ENCODE peak calls at places on chromosomes 7 and 10, in ten cellular contexts. One of them, this sample, is unnamed.

GRCh38 chr10:110499796-110500514 is 2.2 kb downstream of the DUSP5 start:
- DNase-seq in GM12878: no peak
- DNase-seq in SK-N-SH: no peak
- DNase-seq in transverse colon: no peak
- DNase-seq in A549: no peak
- DNase-seq in ovary: no peak
- DNase-seq in sigmoid colon: no peak
- DNase-seq in H1: no peak
- DNase-seq in upper lobe of left lung: no peak
- DNase-seq in tibial nerve: no peak
- DNase-seq in this sample: no peak

GRCh38 chr7:42549866-42550485 is 313.0 kb upstream of the GLI3 start:
- DNase-seq in H1: no peak
- DNase-seq in ovary: no peak
- DNase-seq in upper lobe of left lung: no peak
- DNase-seq in transverse colon: no peak
- DNase-seq in GM12878: no peak
- DNase-seq in sigmoid colon: no peak
- DNase-seq in tibial nerve: no peak
- DNase-seq in A549: no peak
- DNase-seq in SK-N-SH: no peak
- DNase-seq in this sample: no peak

GRCh38 chr7:1884583-1885350 is 214.7 kb downstream of the ELFN1 start:
- DNase-seq in A549: no peak
- DNase-seq in tibial nerve: no peak
- DNase-seq in ovary: no peak
- DNase-seq in H1: no peak
- DNase-seq in SK-N-SH: no peak
- DNase-seq in sigmoid colon: no peak
- DNase-seq in upper lobe of left lung: peak; percentile 75
- DNase-seq in GM12878: no peak
- DNase-seq in transverse colon: no peak
- DNase-seq in this sample: no peak

GRCh38 chr7:94336009-94336408 is 58.7 kb upstream of the COL1A2 start:
- DNase-seq in ovary: no peak
- DNase-seq in transverse colon: no peak
- DNase-seq in sigmoid colon: no peak
- DNase-seq in A549: no peak
- DNase-seq in H1: no peak
- DNase-seq in upper lobe of left lung: no peak
- DNase-seq in SK-N-SH: no peak
- DNase-seq in tibial nerve: no peak
- DNase-seq in GM12878: no peak
- DNase-seq in this sample: no peak

GRCh38 chr10:49605939-49606509 is 4.1 kb upstream of the SLC18A3 start:
- DNase-seq in SK-N-SH: no peak
- DNase-seq in transverse colon: no peak
- DNase-seq in ovary: no peak
- DNase-seq in GM12878: no peak
- DNase-seq in tibial nerve: no peak
- DNase-seq in sigmoid colon: no peak
- DNase-seq in upper lobe of left lung: no peak
- DNase-seq in H1: no peak
- DNase-seq in A549: no peak
- DNase-seq in this sample: no peak

GRCh38 chr10:34113504-34114225 is 701.4 kb downstream of the PARD3 start:
- DNase-seq in upper lobe of left lung: no peak
- DNase-seq in A549: no peak
- DNase-seq in H1: peak; percentile 63
- DNase-seq in SK-N-SH: no peak
- DNase-seq in tibial nerve: no peak
- DNase-seq in sigmoid colon: no peak
- DNase-seq in transverse colon: no peak
- DNase-seq in GM12878: no peak
- DNase-seq in ovary: no peak
- DNase-seq in this sample: no peak

GRCh38 chr7:27239780-27240731 is 2.5 kb upstream of the EVX1 start:
- DNase-seq in A549: no peak
- DNase-seq in tibial nerve: no peak
- DNase-seq in SK-N-SH: no peak
- DNase-seq in sigmoid colon: no peak
- DNase-seq in H1: peak; percentile 57
- DNase-seq in ovary: no peak
- DNase-seq in upper lobe of left lung: no peak
- DNase-seq in transverse colon: no peak
- DNase-seq in GM12878: no peak
- DNase-seq in this sample: no peak

GRCh38 chr7:158281441-158281840 is 306.2 kb downstream of the PTPRN2 start:
- DNase-seq in transverse colon: no peak
- DNase-seq in ovary: peak; percentile 9
- DNase-seq in tibial nerve: no peak
- DNase-seq in GM12878: no peak
- DNase-seq in H1: no peak
- DNase-seq in upper lobe of left lung: peak; percentile 51
- DNase-seq in SK-N-SH: peak; percentile 17
- DNase-seq in A549: no peak
- DNase-seq in sigmoid colon: peak; percentile 49
- DNase-seq in this sample: peak; percentile 14

GRCh38 chr10:11587860-11588259 is 23.6 kb downstream of the USP6NL start:
- DNase-seq in H1: no peak
- DNase-seq in upper lobe of left lung: no peak
- DNase-seq in A549: no peak
- DNase-seq in GM12878: no peak
- DNase-seq in transverse colon: no peak
- DNase-seq in tibial nerve: no peak
- DNase-seq in ovary: no peak
- DNase-seq in SK-N-SH: no peak
- DNase-seq in sigmoid colon: no peak
- DNase-seq in this sample: no peak

GRCh38 chr10:7625836-7626235 is 40.9 kb downstream of the ITIH5 start:
- DNase-seq in H1: no peak
- DNase-seq in GM12878: no peak
- DNase-seq in sigmoid colon: peak; percentile 95
- DNase-seq in A549: no peak
- DNase-seq in transverse colon: peak; percentile 38
- DNase-seq in tibial nerve: no peak
- DNase-seq in ovary: peak; percentile 46
- DNase-seq in SK-N-SH: no peak
- DNase-seq in upper lobe of left lung: no peak
- DNase-seq in this sample: no peak

GRCh38 chr10:127977368-127978009 is 70.6 kb downstream of the PTPRE start:
- DNase-seq in tibial nerve: peak; percentile 51
- DNase-seq in upper lobe of left lung: no peak
- DNase-seq in transverse colon: peak; percentile 55
- DNase-seq in GM12878: no peak
- DNase-seq in ovary: peak; percentile 55
- DNase-seq in H1: no peak
- DNase-seq in SK-N-SH: peak; percentile 72
- DNase-seq in A549: no peak
- DNase-seq in sigmoid colon: peak; percentile 88
- DNase-seq in this sample: peak; percentile 52

GRCh38 chr7:73912223-73912622 is 51.3 kb downstream of the TMEM270 start:
- DNase-seq in A549: no peak
- DNase-seq in SK-N-SH: no peak
- DNase-seq in H1: no peak
- DNase-seq in ovary: no peak
- DNase-seq in sigmoid colon: no peak
- DNase-seq in GM12878: no peak
- DNase-seq in tibial nerve: no peak
- DNase-seq in upper lobe of left lung: no peak
- DNase-seq in transverse colon: no peak
- DNase-seq in this sample: peak; percentile 18
- TF ChIP-seq EP300 in A549: no peak
- TF ChIP-seq EP300 in SK-N-SH: no peak
- TF ChIP-seq EP300 in H1: no peak
- TF ChIP-seq EP300 in ovary: no peak
- TF ChIP-seq EP300 in sigmoid colon: no peak
- TF ChIP-seq EP300 in GM12878: no peak
- TF ChIP-seq EP300 in tibial nerve: no peak
- TF ChIP-seq EP300 in upper lobe of left lung: no peak
- TF ChIP-seq EP300 in transverse colon: no peak
- TF ChIP-seq EP300 in this sample: no peak

DNA sequence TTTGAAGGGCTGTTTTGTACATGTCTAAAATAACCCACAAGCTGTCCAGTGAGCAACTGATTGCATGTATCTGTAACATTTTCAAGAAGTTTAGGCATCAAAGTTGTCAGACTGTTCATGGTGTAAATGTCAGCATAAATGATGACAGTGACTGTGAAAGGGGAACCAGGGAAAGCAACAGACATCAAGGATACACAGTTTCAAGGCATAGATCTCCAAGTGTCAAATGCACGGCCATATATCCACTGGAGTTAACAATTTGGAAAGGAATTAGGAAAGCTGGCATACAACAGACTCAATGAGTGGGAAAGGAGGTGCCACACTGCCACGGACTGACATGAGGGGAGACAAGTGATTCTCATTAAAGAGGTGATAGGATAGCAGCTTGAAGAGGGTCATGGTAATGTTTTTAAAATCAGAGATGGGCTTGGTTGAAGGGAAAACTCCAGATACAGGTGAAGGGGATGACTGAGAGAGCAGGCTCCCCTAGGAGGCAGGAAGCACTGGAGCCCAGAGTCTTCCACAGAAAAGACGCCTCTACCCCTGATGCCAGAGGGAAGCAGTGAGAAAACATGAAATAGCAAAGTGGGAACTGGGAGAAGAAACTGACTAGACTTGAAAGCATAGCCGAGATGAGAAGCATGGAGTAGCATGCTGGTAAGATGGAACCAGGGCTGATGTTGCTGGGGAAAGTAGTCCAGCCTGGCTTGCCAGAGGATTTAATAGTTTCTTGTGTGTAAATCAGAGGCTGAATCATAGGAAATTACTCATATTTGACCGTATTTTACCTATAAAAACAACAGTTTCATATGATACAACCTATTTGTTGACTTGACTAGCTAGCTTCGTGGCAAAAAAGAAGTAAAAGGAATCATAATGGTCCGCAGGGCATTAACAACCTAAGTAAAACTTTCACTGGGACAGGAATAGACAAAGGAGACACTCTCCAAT is 18.6 kb downstream of the NSMCE4A start:
- DNase-seq in upper lobe of left lung: no peak
- DNase-seq in sigmoid colon: no peak
- DNase-seq in H1: no peak
- DNase-seq in GM12878: no peak
- DNase-seq in SK-N-SH: no peak
- DNase-seq in tibial nerve: no peak
- DNase-seq in transverse colon: no peak
- DNase-seq in A549: no peak
- DNase-seq in ovary: no peak
- DNase-seq in this sample: no peak
- TF ChIP-seq EP300 in upper lobe of left lung: no peak
- TF ChIP-seq EP300 in sigmoid colon: no peak
- TF ChIP-seq EP300 in H1: no peak
- TF ChIP-seq EP300 in GM12878: no peak
- TF ChIP-seq EP300 in SK-N-SH: no peak
- TF ChIP-seq EP300 in tibial nerve: no peak
- TF ChIP-seq EP300 in transverse colon: no peak
- TF ChIP-seq EP300 in A549: no peak
- TF ChIP-seq EP300 in ovary: no peak
- TF ChIP-seq EP300 in this sample: no peak

DNA sequence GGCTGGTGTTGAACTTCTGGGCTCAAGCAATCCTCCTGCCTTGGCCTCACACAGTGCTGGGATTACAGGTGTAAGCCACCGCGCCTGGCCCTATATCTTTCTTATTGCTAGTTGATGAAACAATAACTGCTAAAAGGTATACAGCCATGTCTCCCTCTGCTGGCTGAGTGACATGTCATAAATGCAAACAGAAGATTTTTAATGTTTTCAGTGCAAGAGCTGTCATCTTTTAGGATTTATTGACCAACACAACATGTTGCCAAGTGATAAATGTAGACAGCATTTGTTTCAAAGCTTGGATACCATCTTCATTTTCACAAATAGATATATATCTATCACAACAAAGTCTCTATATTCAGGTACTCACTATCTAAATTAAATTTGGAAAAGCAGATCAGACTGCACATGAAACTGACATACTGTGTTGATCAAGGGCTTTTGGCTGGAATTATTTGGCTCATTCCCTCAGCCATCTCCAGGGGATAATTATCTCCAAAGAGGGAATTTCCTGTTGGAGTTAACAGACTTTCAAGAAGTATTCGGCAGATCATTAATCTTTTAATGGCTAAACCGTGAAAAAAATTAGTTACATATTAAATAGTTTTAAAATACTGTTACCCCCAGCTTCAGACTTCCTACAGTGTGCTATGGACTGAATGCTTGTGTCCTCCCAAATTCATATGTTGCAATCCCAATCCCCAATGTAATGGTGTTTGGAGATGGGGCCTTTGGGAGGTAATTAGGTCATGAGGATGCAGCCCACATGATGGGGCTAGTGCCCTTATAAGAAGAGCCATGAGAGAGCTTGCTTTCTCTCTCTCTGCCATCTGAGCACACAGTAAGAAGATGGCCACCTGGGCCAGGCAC is 41.3 kb upstream of the SRPK2 start:
- DNase-seq in upper lobe of left lung: no peak
- DNase-seq in H1: no peak
- DNase-seq in tibial nerve: peak; percentile 51
- DNase-seq in transverse colon: peak; percentile 53
- DNase-seq in GM12878: no peak
- DNase-seq in sigmoid colon: no peak
- DNase-seq in A549: peak; percentile 66
- DNase-seq in SK-N-SH: peak; percentile 55
- DNase-seq in ovary: no peak
- DNase-seq in this sample: peak; percentile 68
- TF ChIP-seq EP300 in upper lobe of left lung: no peak
- TF ChIP-seq EP300 in H1: no peak
- TF ChIP-seq EP300 in tibial nerve: no peak
- TF ChIP-seq EP300 in transverse colon: no peak
- TF ChIP-seq EP300 in GM12878: no peak
- TF ChIP-seq EP300 in sigmoid colon: no peak
- TF ChIP-seq EP300 in A549: no peak
- TF ChIP-seq EP300 in SK-N-SH: no peak
- TF ChIP-seq EP300 in ovary: no peak
- TF ChIP-seq EP300 in this sample: no peak

DNA sequence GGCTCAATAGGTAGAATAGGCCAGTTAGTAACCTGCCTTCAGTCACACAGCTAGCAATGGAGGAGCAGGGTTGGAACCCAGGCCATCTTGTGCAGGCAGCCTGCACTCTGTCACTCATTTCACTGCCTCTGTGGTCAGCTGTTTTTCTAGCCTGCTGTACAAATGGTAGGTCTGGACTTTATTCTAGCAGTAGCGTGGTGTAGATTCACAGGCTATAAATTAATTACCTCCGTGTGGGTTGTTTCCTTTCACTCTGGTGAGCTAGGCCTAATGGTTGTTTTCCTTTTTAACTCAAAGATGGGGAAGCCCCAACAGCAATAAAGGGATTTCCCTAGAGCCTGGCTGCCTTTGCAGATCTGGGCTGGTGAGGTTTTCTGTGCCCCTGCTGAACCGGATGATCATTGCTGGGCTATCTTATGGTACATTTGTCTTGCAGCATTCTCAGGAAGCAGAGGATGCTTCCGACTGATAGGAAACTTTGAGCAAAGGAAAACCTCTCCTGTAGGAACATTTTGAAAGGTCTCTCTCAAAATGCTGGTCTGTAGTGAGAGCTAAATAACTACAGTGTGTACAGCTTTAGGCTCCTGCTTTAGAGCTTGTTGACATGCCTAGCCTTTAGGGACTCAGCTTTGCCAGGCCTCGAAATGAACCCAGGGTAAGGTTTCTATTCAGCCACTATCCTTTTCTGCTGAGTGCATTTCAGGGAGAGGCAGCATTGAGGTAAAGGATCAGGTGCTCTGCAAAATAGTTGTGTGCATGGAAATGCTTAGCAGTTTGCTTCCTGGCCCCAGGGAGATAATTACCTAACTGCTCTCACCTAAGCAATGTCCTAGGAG is 157.4 kb downstream of the ST7 start:
- DNase-seq in sigmoid colon: no peak
- DNase-seq in H1: no peak
- DNase-seq in tibial nerve: no peak
- DNase-seq in upper lobe of left lung: no peak
- DNase-seq in A549: no peak
- DNase-seq in SK-N-SH: peak; percentile 80
- DNase-seq in GM12878: peak; percentile 70
- DNase-seq in transverse colon: no peak
- DNase-seq in ovary: no peak
- DNase-seq in this sample: no peak
- TF ChIP-seq EP300 in sigmoid colon: no peak
- TF ChIP-seq EP300 in H1: no peak
- TF ChIP-seq EP300 in tibial nerve: no peak
- TF ChIP-seq EP300 in upper lobe of left lung: no peak
- TF ChIP-seq EP300 in A549: no peak
- TF ChIP-seq EP300 in SK-N-SH: no peak
- TF ChIP-seq EP300 in GM12878: peak; percentile 20
- TF ChIP-seq EP300 in transverse colon: no peak
- TF ChIP-seq EP300 in ovary: no peak
- TF ChIP-seq EP300 in this sample: no peak

This sample was measured in stomach.